ENCODE peak calls at places on chromosomes 5 and 9, in four cellular contexts. One of them, this sample, is unnamed.

GRCh38 chr5:11143456-11144267 is 382.6 kb upstream of the DAP start:
- DNase-seq in dorsolateral prefrontal cortex: no peak
- DNase-seq in psoas muscle: no peak
- DNase-seq in HCT116: no peak
- DNase-seq in this sample: no peak

GRCh38 chr5:74055446-74056097 is 429.6 kb downstream of the ARHGEF28 start:
- DNase-seq in dorsolateral prefrontal cortex: no peak
- DNase-seq in psoas muscle: no peak
- DNase-seq in HCT116: no peak
- DNase-seq in this sample: no peak

GRCh38 chr5:140926211-140926902 is at the start of gene PCDHAC1:
- DNase-seq in dorsolateral prefrontal cortex: peak; percentile 73
- DNase-seq in psoas muscle: peak; percentile 80
- DNase-seq in HCT116: peak; percentile 68
- DNase-seq in this sample: peak; percentile 58

GRCh38 chr5:141969783-141970741 is 1.2 kb downstream of the RNF14 start:
- DNase-seq in dorsolateral prefrontal cortex: no peak
- DNase-seq in psoas muscle: no peak
- DNase-seq in HCT116: no peak
- DNase-seq in this sample: no peak

GRCh38 chr5:171863928-171864327 is 78.3 kb downstream of the SMIM23 start:
- DNase-seq in dorsolateral prefrontal cortex: no peak
- DNase-seq in psoas muscle: no peak
- DNase-seq in HCT116: no peak
- DNase-seq in this sample: no peak

GRCh38 chr5:133938932-133939331 is 29.5 kb downstream of the C5orf15 start:
- DNase-seq in dorsolateral prefrontal cortex: no peak
- DNase-seq in psoas muscle: no peak
- DNase-seq in HCT116: no peak
- DNase-seq in this sample: no peak

GRCh38 chr9:36134761-36135505 is 1.6 kb upstream of the GLIPR2 start:
- DNase-seq in dorsolateral prefrontal cortex: no peak
- DNase-seq in psoas muscle: no peak
- DNase-seq in HCT116: no peak
- DNase-seq in this sample: no peak

GRCh38 chr5:55737793-55738192 is at the start of gene DDX4:
- DNase-seq in dorsolateral prefrontal cortex: no peak
- DNase-seq in psoas muscle: no peak
- DNase-seq in HCT116: no peak
- DNase-seq in this sample: no peak

GRCh38 chr5:178624626-178625546 is 2.0 kb downstream of the CLK4 start:
- DNase-seq in dorsolateral prefrontal cortex: no peak
- DNase-seq in psoas muscle: no peak
- DNase-seq in HCT116: no peak
- DNase-seq in this sample: no peak

GRCh38 chr5:132592521-132592920 is 35.7 kb downstream of the RAD50 start:
- DNase-seq in dorsolateral prefrontal cortex: no peak
- DNase-seq in psoas muscle: no peak
- DNase-seq in HCT116: no peak
- DNase-seq in this sample: no peak

GRCh38 chr9:32454280-32454679 is 69.8 kb downstream of the ACO1 start:
- DNase-seq in dorsolateral prefrontal cortex: no peak
- DNase-seq in psoas muscle: no peak
- DNase-seq in HCT116: no peak
- DNase-seq in this sample: no peak
- H3K27ac ChIP-seq in dorsolateral prefrontal cortex: no peak overlapping the region
- H3K27ac ChIP-seq in psoas muscle: no peak overlapping the region
- H3K27ac ChIP-seq in HCT116: no peak overlapping the region
- H3K27ac ChIP-seq in this sample: no peak overlapping the region

GRCh38 chr9:69470186-69470977 is 145.4 kb downstream of the ENTREP1 start:
- DNase-seq in dorsolateral prefrontal cortex: no peak
- DNase-seq in psoas muscle: no peak
- DNase-seq in HCT116: no peak
- DNase-seq in this sample: no peak
- H3K27ac ChIP-seq in dorsolateral prefrontal cortex: no peak overlapping the region
- H3K27ac ChIP-seq in psoas muscle: no peak overlapping the region
- H3K27ac ChIP-seq in HCT116: no peak overlapping the region
- H3K27ac ChIP-seq in this sample: no peak overlapping the region

GRCh38 chr5:78778538-78778937 is 130.0 kb upstream of the LHFPL2 start:
- DNase-seq in dorsolateral prefrontal cortex: no peak
- DNase-seq in psoas muscle: no peak
- DNase-seq in HCT116: no peak
- DNase-seq in this sample: no peak
- H3K27ac ChIP-seq in dorsolateral prefrontal cortex: no peak overlapping the region
- H3K27ac ChIP-seq in psoas muscle: no peak overlapping the region
- H3K27ac ChIP-seq in HCT116: no peak overlapping the region
- H3K27ac ChIP-seq in this sample: no peak overlapping the region

GRCh38 chr9:89437772-89438171 is 60.1 kb downstream of the SEMA4D start:
- DNase-seq in dorsolateral prefrontal cortex: no peak
- DNase-seq in psoas muscle: peak; percentile 18
- DNase-seq in HCT116: no peak
- DNase-seq in this sample: no peak
- H3K27ac ChIP-seq in dorsolateral prefrontal cortex: peak overlapping the region; percentile 85
- H3K27ac ChIP-seq in psoas muscle: no peak overlapping the region
- H3K27ac ChIP-seq in HCT116: no peak overlapping the region
- H3K27ac ChIP-seq in this sample: no peak overlapping the region

GRCh38 chr5:112063878-112064615 is 307.1 kb upstream of the NREP start:
- DNase-seq in dorsolateral prefrontal cortex: no peak
- DNase-seq in psoas muscle: no peak
- DNase-seq in HCT116: no peak
- DNase-seq in this sample: no peak

GRCh38 chr5:112063191-112063590 is 306.2 kb upstream of the NREP start:
- DNase-seq in dorsolateral prefrontal cortex: no peak
- DNase-seq in psoas muscle: no peak
- DNase-seq in HCT116: no peak
- DNase-seq in this sample: no peak

GRCh38 chr5:112064956-112065355 is 308.0 kb upstream of the NREP start:
- DNase-seq in dorsolateral prefrontal cortex: no peak
- DNase-seq in psoas muscle: no peak
- DNase-seq in HCT116: no peak
- DNase-seq in this sample: no peak

GRCh38 chr5:112059601-112060135 is 302.7 kb upstream of the NREP start:
- DNase-seq in dorsolateral prefrontal cortex: no peak
- DNase-seq in psoas muscle: no peak
- DNase-seq in HCT116: no peak
- DNase-seq in this sample: no peak
- H3K27ac ChIP-seq in dorsolateral prefrontal cortex: no peak overlapping the region
- H3K27ac ChIP-seq in psoas muscle: no peak overlapping the region
- H3K27ac ChIP-seq in HCT116: no peak overlapping the region
- H3K27ac ChIP-seq in this sample: no peak overlapping the region

DNA sequence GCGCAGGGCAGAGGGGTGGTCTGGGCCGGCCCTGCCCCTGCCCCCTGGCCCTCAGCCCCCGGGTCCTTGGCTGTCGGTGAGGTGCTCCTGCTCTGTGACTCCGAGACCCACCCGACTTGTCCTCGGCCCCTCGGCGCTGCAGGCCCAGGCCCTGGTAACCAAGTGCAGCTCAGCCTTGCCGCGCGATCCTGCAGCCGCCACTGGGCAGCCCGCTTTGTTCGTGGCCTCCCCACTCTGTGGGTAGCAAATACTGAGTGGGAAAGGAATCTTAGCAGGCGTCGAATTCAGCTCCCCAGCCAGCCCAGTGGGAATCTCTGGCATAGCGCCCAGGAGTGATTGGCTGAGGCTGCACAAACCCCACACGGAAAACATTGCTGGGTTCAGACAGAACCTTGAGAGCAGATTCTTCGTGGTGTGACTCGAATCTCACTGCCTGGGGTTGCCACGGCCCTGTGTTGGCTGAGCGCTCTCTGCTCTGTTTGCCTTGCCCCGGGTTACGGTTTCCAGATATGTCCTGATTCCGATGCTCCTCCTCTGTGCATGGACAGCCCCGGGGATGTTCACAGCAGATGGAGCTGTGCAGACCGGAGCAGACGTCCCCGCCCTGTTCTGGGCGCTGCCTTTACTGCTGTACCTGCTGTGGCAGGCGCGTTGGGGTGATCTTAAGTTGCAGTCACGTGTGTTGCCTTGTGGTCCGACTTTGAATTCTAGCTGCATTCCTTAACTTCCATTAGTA is 13.4 kb upstream of the EXOC3 start:
- DNase-seq in dorsolateral prefrontal cortex: no peak
- DNase-seq in psoas muscle: peak; percentile 34
- DNase-seq in HCT116: no peak
- DNase-seq in this sample: no peak
- H3K27ac ChIP-seq in dorsolateral prefrontal cortex: no peak overlapping the region
- H3K27ac ChIP-seq in psoas muscle: no peak overlapping the region
- H3K27ac ChIP-seq in HCT116: no peak overlapping the region
- H3K27ac ChIP-seq in this sample: no peak overlapping the region